ENCODE peak calls at places on chromosomes 12 and 14, in ten cellular contexts. C is GM13976, S is NCI-H1417 treated with DMSO at 0.1 percent for 48 hours, Z is NCI-H2081, D is HT-29, I is endothelial cell, P is astrocyte of the spinal cord, B is retinal pigment epithelial cell, Q is COR-L47, U is anterior cingulate cortex. O is an unnamed sample.

GRCh38 chr12:117084405-117085317 is 14.6 kb downstream of the TESC start:
- DNase-seq in C (no peak), S (no peak), Z (no peak), D (no peak), I (no peak), P (no peak), B (no peak), Q (no peak), U (no peak), O (no peak)

GRCh38 chr14:76958975-76959710 is 69.4 kb downstream of the IRF2BPL start:
- DNase-seq in C (peak), S (no peak), Z (no peak), D (no peak), I (no peak), P (peak), B (no peak), Q (no peak), U (no peak), O (peak)

GRCh38 chr14:68042591-68043210 is 223.1 kb downstream of the RAD51B start:
- DNase-seq in C (no peak), S (no peak), Z (peak), D (no peak), I (no peak), P (peak), B (peak), Q (peak), U (no peak), O (no peak)

GRCh38 chr14:89377544-89377943 is 39.5 kb downstream of the FOXN3 start:
- DNase-seq in C (no peak), S (no peak), Z (no peak), D (no peak), I (no peak), P (no peak), B (no peak), Q (no peak), U (no peak), O (no peak)

GRCh38 chr12:81077329-81077685 is 572 bp upstream of the ACSS3 start:
- DNase-seq in C (no peak), S (no peak), Z (no peak), D (no peak), I (peak), P (peak), B (no peak), Q (no peak), U (peak), O (no peak)

GRCh38 chr14:104680056-104680805 is 9.2 kb upstream of the INF2 start:
- DNase-seq in C (no peak), S (no peak), Z (no peak), D (peak), I (no peak), P (peak), B (peak), Q (no peak), U (no peak), O (no peak)

GRCh38 chr14:82886670-82887069 is 1353.0 kb upstream of the SEL1L start:
- DNase-seq in C (no peak), S (no peak), Z (no peak), D (no peak), I (no peak), P (no peak), B (no peak), Q (no peak), U (no peak), O (no peak)

GRCh38 chr14:101475468-101476257 is 85.6 kb upstream of the DIO3 start:
- DNase-seq in C (no peak), S (no peak), Z (no peak), D (peak), I (no peak), P (peak), B (no peak), Q (no peak), U (no peak), O (peak)